ENCODE peak calls at places on chromosomes 6 and 20, in ten cellular contexts. Y is GF-D8; U is GM03348; V is ACHN; E is naive thymus-derived CD8-positive, alpha-beta T cell; B is NCI-H1092 treated with DMSO at 0.1 percent for 48 hours; T is activated naive CD8-positive, alpha-beta T cell treated with anti-CD3 and anti-CD28 coated beads, Interleukin-2, amount 50 U/mL, for 24 hours; D is pancreas; P is activated CD4-positive, alpha-beta T cell treated with anti-CD3 and anti-CD28 coated beads, Interleukin-2, amount 50 U/mL, for 24 hours; O is NCI-H460. J is an unnamed sample.

GRCh38 chr6:167102318-167102717 is 20.6 kb upstream of the CCR6 start:
- DNase-seq in U (no peak), P (no peak), B (no peak), Y (no peak), T (no peak), V (no peak), D (no peak), E (no peak), O (no peak), J (no peak)

GRCh38 chr6:87164506-87164905 is 9.1 kb downstream of the ZNF292 start:
- DNase-seq in O (no peak), T (no peak), P (no peak), Y (no peak), B (no peak), V (no peak), E (no peak), D (no peak), U (no peak), J (no peak)

GRCh38 chr6:127458817-127459216 is 372 bp downstream of the KIAA0408 start:
- DNase-seq in U (peak), E (no peak), P (no peak), T (no peak), Y (no peak), V (no peak), O (no peak), B (no peak), D (no peak), J (no peak)

GRCh38 chr20:46317685-46318177 is 9.4 kb upstream of the CDH22 start:
- DNase-seq in B (no peak), O (no peak), P (no peak), V (no peak), Y (no peak), E (no peak), D (no peak), T (no peak), U (no peak), J (no peak)

GRCh38 chr6:17971128-17972073 is 16.0 kb downstream of the KIF13A start:
- DNase-seq in B (no peak), O (no peak), D (no peak), P (no peak), E (no peak), V (no peak), T (no peak), Y (no peak), U (peak), J (no peak)

GRCh38 chr20:50446351-50447101 is 63.7 kb upstream of the PTPN1 start:
- DNase-seq in O (no peak), P (no peak), D (no peak), T (no peak), V (no peak), U (no peak), E (no peak), B (no peak), Y (no peak), J (no peak)

GRCh38 chr20:20552076-20552475 is 160.4 kb downstream of the RALGAPA2 start:
- DNase-seq in O (no peak), U (no peak), D (no peak), E (no peak), Y (no peak), V (no peak), T (no peak), B (peak), P (no peak), J (no peak)

GRCh38 chr6:44486002-44486421 is 98.5 kb downstream of the CDC5L start:
- DNase-seq in P (no peak), B (no peak), O (no peak), Y (no peak), V (no peak), U (no peak), T (no peak), D (no peak), E (no peak), J (no peak)

GRCh38 chr6:53410508-53411258 is 61.9 kb upstream of the ELOVL5 start:
- DNase-seq in Y (peak), D (no peak), T (peak), P (peak), E (peak), V (peak), B (peak), O (peak), U (peak), J (peak)

GRCh38 chr20:5650191-5650691 is 100.0 kb upstream of the SHLD1 start:
- DNase-seq in O (no peak), P (no peak), E (no peak), B (no peak), U (no peak), Y (no peak), D (no peak), V (no peak), T (no peak), J (no peak)